ENCODE peak calls at places on chromosomes 2 and 18, in nine cellular contexts. One of them, this sample, is unnamed.
A peak's percentile ranks its signal among the peaks of the same experiment; 100 is the strongest.

GRCh38 chr2:138658187-138658894 is 121.8 kb downstream of the NXPH2 start:
- DNase-seq in HFF-Myc: no peak
- DNase-seq in Peyer's patch: no peak
- DNase-seq in psoas muscle: no peak
- DNase-seq in heart left ventricle: no peak
- DNase-seq in endothelial cell: no peak
- DNase-seq in spleen: no peak
- DNase-seq in astrocyte of the spinal cord: no peak
- DNase-seq in A549: no peak
- DNase-seq in this sample: no peak

GRCh38 chr2:69465513-69466456 is 28.6 kb upstream of the NFU1 start:
- DNase-seq in HFF-Myc: no peak
- DNase-seq in Peyer's patch: peak; percentile 51
- DNase-seq in psoas muscle: peak; percentile 67
- DNase-seq in heart left ventricle: peak; percentile 69
- DNase-seq in endothelial cell: no peak
- DNase-seq in spleen: no peak
- DNase-seq in astrocyte of the spinal cord: no peak
- DNase-seq in A549: no peak
- DNase-seq in this sample: no peak

GRCh38 chr2:73698101-73698500 is 39.0 kb downstream of the TPRKB start:
- DNase-seq in HFF-Myc: no peak
- DNase-seq in Peyer's patch: no peak
- DNase-seq in psoas muscle: no peak
- DNase-seq in heart left ventricle: no peak
- DNase-seq in endothelial cell: no peak
- DNase-seq in spleen: no peak
- DNase-seq in astrocyte of the spinal cord: no peak
- DNase-seq in A549: no peak
- DNase-seq in this sample: no peak

GRCh38 chr2:25323612-25324189 is 18.0 kb downstream of the DNMT3A start:
- DNase-seq in HFF-Myc: no peak
- DNase-seq in Peyer's patch: no peak
- DNase-seq in psoas muscle: no peak
- DNase-seq in heart left ventricle: no peak
- DNase-seq in endothelial cell: no peak
- DNase-seq in spleen: no peak
- DNase-seq in astrocyte of the spinal cord: no peak
- DNase-seq in A549: no peak
- DNase-seq in this sample: no peak

GRCh38 chr2:111919794-111920608 is 21.6 kb downstream of the MERTK start:
- DNase-seq in HFF-Myc: no peak
- DNase-seq in Peyer's patch: peak; percentile 90
- DNase-seq in psoas muscle: peak; percentile 40
- DNase-seq in heart left ventricle: peak; percentile 53
- DNase-seq in endothelial cell: no peak
- DNase-seq in spleen: peak; percentile 77
- DNase-seq in astrocyte of the spinal cord: peak; percentile 41
- DNase-seq in A549: no peak
- DNase-seq in this sample: no peak

GRCh38 chr2:1623906-1624445 is 120.3 kb downstream of the PXDN start:
- DNase-seq in HFF-Myc: no peak
- DNase-seq in Peyer's patch: no peak
- DNase-seq in psoas muscle: peak; percentile 7
- DNase-seq in heart left ventricle: peak; percentile 2
- DNase-seq in endothelial cell: no peak
- DNase-seq in spleen: peak; percentile 58
- DNase-seq in astrocyte of the spinal cord: no peak
- DNase-seq in A549: no peak
- DNase-seq in this sample: no peak

GRCh38 chr2:108607706-108608301 is 73.5 kb downstream of the LIMS1 start:
- DNase-seq in HFF-Myc: no peak
- DNase-seq in Peyer's patch: peak; percentile 79
- DNase-seq in psoas muscle: no peak
- DNase-seq in heart left ventricle: no peak
- DNase-seq in endothelial cell: peak; percentile 30
- DNase-seq in spleen: no peak
- DNase-seq in astrocyte of the spinal cord: peak; percentile 60
- DNase-seq in A549: no peak
- DNase-seq in this sample: no peak

GRCh38 chr2:152620218-152620617 is 97.0 kb downstream of the PRPF40A start:
- DNase-seq in HFF-Myc: no peak
- DNase-seq in Peyer's patch: no peak
- DNase-seq in psoas muscle: no peak
- DNase-seq in heart left ventricle: no peak
- DNase-seq in endothelial cell: no peak
- DNase-seq in spleen: no peak
- DNase-seq in astrocyte of the spinal cord: no peak
- DNase-seq in A549: no peak
- DNase-seq in this sample: no peak

GRCh38 chr2:86078801-86079545 is 26.7 kb downstream of the POLR1A start:
- DNase-seq in HFF-Myc: no peak
- DNase-seq in Peyer's patch: peak; percentile 70
- DNase-seq in psoas muscle: no peak
- DNase-seq in heart left ventricle: no peak
- DNase-seq in endothelial cell: peak; percentile 56
- DNase-seq in spleen: no peak
- DNase-seq in astrocyte of the spinal cord: peak; percentile 46
- DNase-seq in A549: no peak
- DNase-seq in this sample: no peak

GRCh38 chr18:78403371-78403770 is 576.2 kb upstream of the SALL3 start:
- DNase-seq in HFF-Myc: no peak
- DNase-seq in Peyer's patch: no peak
- DNase-seq in psoas muscle: no peak
- DNase-seq in heart left ventricle: no peak
- DNase-seq in endothelial cell: no peak
- DNase-seq in spleen: peak; percentile 66
- DNase-seq in astrocyte of the spinal cord: no peak
- DNase-seq in A549: no peak
- DNase-seq in this sample: no peak

GRCh38 chr18:3194947-3195612 is 24.7 kb downstream of the MYOM1 start:
- DNase-seq in HFF-Myc: no peak
- DNase-seq in Peyer's patch: no peak
- DNase-seq in psoas muscle: no peak
- DNase-seq in heart left ventricle: no peak
- DNase-seq in endothelial cell: no peak
- DNase-seq in spleen: no peak
- DNase-seq in astrocyte of the spinal cord: no peak
- DNase-seq in A549: no peak
- DNase-seq in this sample: no peak

GRCh38 chr18:2906522-2907458 is 60.0 kb downstream of the EMILIN2 start:
- DNase-seq in HFF-Myc: no peak
- DNase-seq in Peyer's patch: peak; percentile 68
- DNase-seq in psoas muscle: peak; percentile 31
- DNase-seq in heart left ventricle: no peak
- DNase-seq in endothelial cell: peak; percentile 49
- DNase-seq in spleen: peak; percentile 89
- DNase-seq in astrocyte of the spinal cord: no peak
- DNase-seq in A549: peak; percentile 74
- DNase-seq in this sample: no peak

GRCh38 chr2:163345795-163346573 is 389.8 kb downstream of the FIGN start:
- DNase-seq in HFF-Myc: no peak
- DNase-seq in Peyer's patch: no peak
- DNase-seq in psoas muscle: no peak
- DNase-seq in heart left ventricle: peak; percentile 10
- DNase-seq in endothelial cell: peak; percentile 46
- DNase-seq in spleen: no peak
- DNase-seq in astrocyte of the spinal cord: peak; percentile 64
- DNase-seq in A549: peak; percentile 26
- DNase-seq in this sample: no peak

GRCh38 chr2:236257575-236257974 is 6.6 kb downstream of the ASB18 start:
- DNase-seq in HFF-Myc: no peak
- DNase-seq in Peyer's patch: no peak
- DNase-seq in psoas muscle: no peak
- DNase-seq in heart left ventricle: no peak
- DNase-seq in endothelial cell: no peak
- DNase-seq in spleen: no peak
- DNase-seq in astrocyte of the spinal cord: no peak
- DNase-seq in A549: no peak
- DNase-seq in this sample: no peak

GRCh38 chr2:20617892-20618467 is 32.9 kb downstream of the HS1BP3 start:
- DNase-seq in HFF-Myc: peak; percentile 88
- DNase-seq in Peyer's patch: peak; percentile 93
- DNase-seq in psoas muscle: peak; percentile 98
- DNase-seq in heart left ventricle: peak; percentile 98
- DNase-seq in endothelial cell: no peak
- DNase-seq in spleen: peak; percentile 90
- DNase-seq in astrocyte of the spinal cord: peak; percentile 99
- DNase-seq in A549: peak; percentile 90
- DNase-seq in this sample: peak; percentile 89

GRCh38 chr2:177724398-177725287 is 332.1 kb downstream of the AGPS start:
- DNase-seq in HFF-Myc: peak; percentile 7
- DNase-seq in Peyer's patch: peak; percentile 73
- DNase-seq in psoas muscle: peak; percentile 28
- DNase-seq in heart left ventricle: peak; percentile 40
- DNase-seq in endothelial cell: peak; percentile 76
- DNase-seq in spleen: no peak
- DNase-seq in astrocyte of the spinal cord: peak; percentile 45
- DNase-seq in A549: peak; percentile 54
- DNase-seq in this sample: no peak

GRCh38 chr2:157777425-157777824 is 98.7 kb downstream of the ACVR1 start:
- DNase-seq in HFF-Myc: no peak
- DNase-seq in Peyer's patch: peak; percentile 65
- DNase-seq in psoas muscle: peak; percentile 19
- DNase-seq in heart left ventricle: peak; percentile 32
- DNase-seq in endothelial cell: peak; percentile 30
- DNase-seq in spleen: no peak
- DNase-seq in astrocyte of the spinal cord: peak; percentile 69
- DNase-seq in A549: peak; percentile 24
- DNase-seq in this sample: no peak
- TF ChIP-seq CTCF in HFF-Myc: peak; percentile 62
- TF ChIP-seq CTCF in Peyer's patch: peak; percentile 84
- TF ChIP-seq CTCF in psoas muscle: peak; percentile 75
- TF ChIP-seq CTCF in heart left ventricle: peak; percentile 83
- TF ChIP-seq CTCF in endothelial cell: peak; percentile 66
- TF ChIP-seq CTCF in spleen: peak; percentile 40
- TF ChIP-seq CTCF in astrocyte of the spinal cord: peak; percentile 63
- TF ChIP-seq CTCF in A549: peak; percentile 85
- TF ChIP-seq CTCF in this sample: peak; percentile 78

DNA sequence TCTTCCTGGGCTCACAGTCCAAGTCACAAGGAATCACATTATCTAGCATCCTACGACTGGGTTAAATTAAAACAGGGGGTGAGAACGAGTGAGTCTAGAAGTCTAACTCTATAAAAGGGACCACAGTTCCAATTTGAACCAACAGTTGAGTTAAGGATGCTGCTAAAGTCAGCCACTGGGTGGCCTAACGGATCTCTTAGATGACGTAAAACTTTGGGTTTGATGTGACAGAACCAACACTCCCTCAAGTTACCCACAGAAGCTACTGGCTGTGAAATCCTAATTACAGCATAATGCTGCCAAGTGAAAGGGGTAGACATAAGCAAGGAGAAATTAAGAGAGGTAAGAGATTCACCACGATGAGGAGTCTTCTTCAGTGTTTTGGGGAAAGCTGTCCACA is 32.7 kb upstream of the RUFY4 start:
- DNase-seq in HFF-Myc: no peak
- DNase-seq in Peyer's patch: no peak
- DNase-seq in psoas muscle: no peak
- DNase-seq in heart left ventricle: no peak
- DNase-seq in endothelial cell: no peak
- DNase-seq in spleen: no peak
- DNase-seq in astrocyte of the spinal cord: no peak
- DNase-seq in A549: no peak
- DNase-seq in this sample: no peak
- TF ChIP-seq CTCF in HFF-Myc: no peak
- TF ChIP-seq CTCF in Peyer's patch: no peak
- TF ChIP-seq CTCF in psoas muscle: no peak
- TF ChIP-seq CTCF in heart left ventricle: no peak
- TF ChIP-seq CTCF in endothelial cell: no peak
- TF ChIP-seq CTCF in spleen: no peak
- TF ChIP-seq CTCF in astrocyte of the spinal cord: no peak
- TF ChIP-seq CTCF in A549: no peak
- TF ChIP-seq CTCF in this sample: no peak

GRCh38 chr2:96152301-96153165 is 7.3 kb upstream of the DUSP2 start:
- DNase-seq in HFF-Myc: no peak
- DNase-seq in Peyer's patch: no peak
- DNase-seq in psoas muscle: no peak
- DNase-seq in heart left ventricle: peak; percentile 3
- DNase-seq in endothelial cell: no peak
- DNase-seq in spleen: peak; percentile 74
- DNase-seq in astrocyte of the spinal cord: no peak
- DNase-seq in A549: no peak
- DNase-seq in this sample: peak; percentile 29

GRCh38 chr2:96153291-96153713 is 8.1 kb upstream of the DUSP2 start:
- DNase-seq in HFF-Myc: no peak
- DNase-seq in Peyer's patch: no peak
- DNase-seq in psoas muscle: no peak
- DNase-seq in heart left ventricle: no peak
- DNase-seq in endothelial cell: no peak
- DNase-seq in spleen: peak; percentile 74
- DNase-seq in astrocyte of the spinal cord: no peak
- DNase-seq in A549: no peak
- DNase-seq in this sample: peak; percentile 42

GRCh38 chr2:96150007-96150406 is 4.8 kb upstream of the DUSP2 start:
- DNase-seq in HFF-Myc: no peak
- DNase-seq in Peyer's patch: no peak
- DNase-seq in psoas muscle: no peak
- DNase-seq in heart left ventricle: peak; percentile 4
- DNase-seq in endothelial cell: no peak
- DNase-seq in spleen: peak; percentile 75
- DNase-seq in astrocyte of the spinal cord: no peak
- DNase-seq in A549: no peak
- DNase-seq in this sample: peak; percentile 44

GRCh38 chr2:96151595-96152300 is 6.5 kb upstream of the DUSP2 start:
- DNase-seq in HFF-Myc: no peak
- DNase-seq in Peyer's patch: no peak
- DNase-seq in psoas muscle: no peak
- DNase-seq in heart left ventricle: no peak
- DNase-seq in endothelial cell: no peak
- DNase-seq in spleen: peak; percentile 51
- DNase-seq in astrocyte of the spinal cord: no peak
- DNase-seq in A549: no peak
- DNase-seq in this sample: no peak

GRCh38 chr2:96150791-96151594 is 5.8 kb upstream of the DUSP2 start:
- DNase-seq in HFF-Myc: no peak
- DNase-seq in Peyer's patch: peak; percentile 28
- DNase-seq in psoas muscle: no peak
- DNase-seq in heart left ventricle: no peak
- DNase-seq in endothelial cell: no peak
- DNase-seq in spleen: peak; percentile 71
- DNase-seq in astrocyte of the spinal cord: no peak
- DNase-seq in A549: no peak
- DNase-seq in this sample: peak; percentile 38
- TF ChIP-seq CTCF in HFF-Myc: no peak
- TF ChIP-seq CTCF in Peyer's patch: no peak
- TF ChIP-seq CTCF in psoas muscle: no peak
- TF ChIP-seq CTCF in heart left ventricle: no peak
- TF ChIP-seq CTCF in endothelial cell: no peak
- TF ChIP-seq CTCF in spleen: no peak
- TF ChIP-seq CTCF in astrocyte of the spinal cord: no peak
- TF ChIP-seq CTCF in A549: no peak
- TF ChIP-seq CTCF in this sample: no peak

DNA sequence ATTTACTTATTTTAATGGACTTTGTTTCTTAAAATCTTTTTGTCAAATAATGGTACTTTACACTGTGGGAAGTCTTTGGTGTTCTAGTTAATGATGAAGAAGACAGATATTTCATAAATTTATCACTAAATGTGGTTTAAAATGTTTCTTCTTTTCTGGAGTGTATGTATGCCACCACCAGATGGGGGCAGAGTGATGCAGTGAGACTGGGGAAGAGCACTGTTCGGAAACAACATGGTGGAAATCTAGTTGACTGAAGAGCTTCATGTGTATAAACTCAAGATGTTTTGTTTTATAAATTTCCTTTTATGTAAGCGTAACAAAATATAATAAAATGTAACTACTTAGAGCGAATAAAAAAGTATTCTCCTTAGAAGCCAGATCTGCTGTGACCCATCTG is 195.1 kb downstream of the KCNE4 start:
- DNase-seq in HFF-Myc: peak; percentile 26
- DNase-seq in Peyer's patch: no peak
- DNase-seq in psoas muscle: no peak
- DNase-seq in heart left ventricle: no peak
- DNase-seq in endothelial cell: peak; percentile 8
- DNase-seq in spleen: no peak
- DNase-seq in astrocyte of the spinal cord: peak; percentile 55
- DNase-seq in A549: no peak
- DNase-seq in this sample: no peak
- TF ChIP-seq CTCF in HFF-Myc: peak; percentile 53
- TF ChIP-seq CTCF in Peyer's patch: no peak
- TF ChIP-seq CTCF in psoas muscle: no peak
- TF ChIP-seq CTCF in heart left ventricle: no peak
- TF ChIP-seq CTCF in endothelial cell: peak; percentile 18
- TF ChIP-seq CTCF in spleen: no peak
- TF ChIP-seq CTCF in astrocyte of the spinal cord: peak; percentile 64
- TF ChIP-seq CTCF in A549: peak; percentile 52
- TF ChIP-seq CTCF in this sample: peak; percentile 71